ENCODE peak calls at places on chromosomes 7 and 10, in four cellular contexts. N, I, E and A are unnamed samples.

GRCh38 chr7:43362652-43363428 is 220.1 kb upstream of the STK17A start:
- DNase-seq in E (no peak), N (peak; percentile 64), I (peak; percentile 15), A (peak; percentile 57)

GRCh38 chr7:98276241-98276761 is 5.2 kb upstream of the BRI3 start:
- DNase-seq in E (no peak), N (peak; percentile 34), I (no peak), A (peak; percentile 83)

GRCh38 chr10:123011987-123012386 is 3.2 kb downstream of the ACADSB start:
- DNase-seq in N (no peak), E (no peak), I (no peak), A (no peak)

GRCh38 chr10:4355346-4355745 is 470.7 kb upstream of the AKR1E2 start:
- DNase-seq in E (no peak), N (no peak), I (no peak), A (no peak)

GRCh38 chr7:135601182-135601581 is 43.5 kb downstream of the NUP205 start:
- DNase-seq in I (no peak), N (peak; percentile 32), E (no peak), A (peak; percentile 25)

GRCh38 chr10:9038146-9038714 is 983.7 kb downstream of the GATA3 start:
- DNase-seq in E (no peak), I (peak; percentile 8), N (peak; percentile 3), A (no peak)

GRCh38 chr7:117098457-117098856 is 145.2 kb downstream of the ST7 start:
- DNase-seq in N (peak; percentile 95), E (no peak), I (no peak), A (peak; percentile 83)

GRCh38 chr10:79244841-79245504 is 102.3 kb upstream of the PPIF start:
- DNase-seq in E (peak; percentile 90), N (peak; percentile 52), I (no peak), A (no peak)

DNA sequence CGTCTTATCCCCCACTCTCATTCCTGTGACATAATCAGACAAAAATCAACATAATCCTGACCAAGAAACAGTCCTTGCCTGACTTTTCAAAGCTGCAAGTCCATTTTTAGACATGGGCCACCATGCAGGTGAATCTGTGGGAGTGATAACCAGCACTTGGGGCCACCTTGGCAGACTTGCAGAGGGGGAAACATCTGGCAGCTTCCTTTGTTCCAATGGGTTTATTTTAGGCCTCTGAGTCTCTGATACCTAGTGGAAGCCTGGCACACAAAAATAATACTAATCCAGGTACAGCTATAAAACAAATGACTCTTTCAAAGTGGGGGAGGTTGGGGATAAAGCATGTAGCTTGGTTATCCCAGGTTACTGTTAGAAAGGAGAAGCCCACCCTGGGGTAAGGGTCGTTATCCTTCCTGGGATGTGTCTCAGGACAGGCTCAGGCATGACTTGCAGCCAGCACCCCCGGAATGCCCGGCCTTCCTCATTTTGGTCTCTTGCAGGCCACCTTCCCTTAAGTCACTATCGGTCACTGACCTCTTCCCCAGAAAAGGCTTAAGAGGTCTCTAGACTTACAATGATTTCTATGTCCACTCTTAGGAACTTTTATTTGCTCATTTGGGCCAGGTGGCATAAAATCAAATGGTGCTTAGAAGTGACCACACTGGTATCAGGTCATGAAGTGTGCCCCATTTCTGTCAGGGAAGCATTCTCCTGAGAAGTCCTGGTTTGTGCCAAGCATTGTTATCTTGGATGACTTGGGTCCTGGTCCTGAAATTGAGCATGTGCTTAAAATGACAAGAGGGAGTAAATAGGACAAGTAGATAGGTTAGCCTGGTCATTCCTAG is 37.6 kb downstream of the EEPD1 start:
- DNase-seq in E (peak; percentile 89), N (no peak), I (no peak), A (no peak)
- H3K4me3 ChIP-seq in E (no peak overlapping the region), N (no peak overlapping the region), I (no peak overlapping the region), A (no peak overlapping the region)

DNA sequence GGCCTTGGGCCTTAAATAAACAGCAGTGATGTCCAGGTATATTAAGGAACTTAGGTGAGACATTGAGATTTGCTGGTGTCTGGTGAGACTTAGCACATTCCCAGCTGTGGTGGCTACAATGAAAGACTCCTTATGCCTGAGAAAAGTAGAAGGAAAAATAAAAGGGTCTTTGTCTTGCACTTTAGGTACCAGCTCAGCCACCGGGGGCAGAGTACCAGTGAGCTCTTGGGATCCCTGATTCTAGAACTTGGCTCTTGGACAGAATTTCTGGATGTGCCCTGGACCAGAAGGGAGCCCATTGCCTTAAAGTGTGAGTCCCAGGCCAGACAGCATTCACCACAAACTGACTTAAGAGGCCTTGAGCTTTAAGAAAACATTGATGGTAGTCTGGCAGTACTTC is 1038.7 kb downstream of the SORCS3 start:
- DNase-seq in E (no peak), N (no peak), I (no peak), A (no peak)
- H3K9me3 ChIP-seq in E (peaks cover 58% of the 10 kb centered on the region), N (no peaks in the 10 kb centered on the region), I (peaks cover 16% of the 10 kb centered on the region), A (peaks cover 7% of the 10 kb centered on the region)

GRCh38 chr10:18328941-18329340 is 188.7 kb downstream of the CACNB2 start:
- DNase-seq in N (no peak), I (no peak), E (no peak), A (no peak)

GRCh38 chr10:18332484-18332883 is 192.3 kb downstream of the CACNB2 start:
- DNase-seq in I (no peak), E (no peak), N (no peak), A (no peak)

GRCh38 chr10:18333616-18334015 is 193.4 kb downstream of the CACNB2 start:
- DNase-seq in I (no peak), N (peak; percentile 32), E (no peak), A (peak; percentile 29)

GRCh38 chr10:18332048-18332447 is 191.8 kb downstream of the CACNB2 start:
- DNase-seq in N (peak; percentile 7), E (no peak), I (no peak), A (no peak)

DNA sequence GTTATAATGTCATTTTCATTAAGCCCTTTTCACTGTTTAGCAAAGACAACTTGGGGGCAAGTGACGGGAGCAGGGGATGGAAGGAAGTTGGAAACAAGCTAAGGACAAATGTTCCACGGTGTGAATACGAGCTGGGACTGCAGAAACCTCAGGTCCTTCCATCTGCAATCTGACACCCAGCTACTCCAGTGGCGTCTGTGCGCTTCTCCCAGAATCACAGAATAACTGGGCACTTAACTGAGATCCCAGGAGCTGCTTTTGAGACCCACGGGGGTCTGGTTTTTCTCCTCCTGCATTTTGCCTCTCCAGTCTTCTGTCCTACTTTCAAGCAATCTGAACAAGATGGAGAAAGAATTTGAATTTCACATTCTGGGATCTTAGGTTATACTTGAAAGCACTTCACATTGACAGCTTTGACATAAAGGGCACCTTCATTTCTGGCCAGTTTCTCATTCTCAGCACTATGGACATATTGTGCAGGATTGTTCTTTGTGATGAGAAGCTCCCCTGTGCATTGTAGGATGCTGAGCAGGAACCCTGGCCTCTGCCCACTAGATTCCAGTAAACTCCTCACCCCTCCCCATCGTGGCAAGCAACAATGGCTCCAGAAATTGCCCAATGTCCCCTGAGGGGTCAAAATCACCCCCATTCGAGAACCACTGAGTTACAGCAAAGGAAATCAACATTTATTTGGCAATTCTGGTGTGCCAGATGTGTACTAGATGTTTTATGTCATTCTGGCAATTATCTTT is 194.1 kb downstream of the CACNB2 start:
- DNase-seq in E (no peak), N (peak; percentile 41), I (no peak), A (peak; percentile 51)
- H3K4me3 ChIP-seq in E (no peak overlapping the region), N (peak overlapping the region; percentile 66), I (no peak overlapping the region), A (peak overlapping the region; percentile 35)

GRCh38 chr7:22351878-22352277 is 5.1 kb downstream of the RAPGEF5 start:
- DNase-seq in I (no peak), E (no peak), N (peak; percentile 81), A (no peak)
- H3K9me3 ChIP-seq in I (peaks cover 6% of the 10 kb centered on the region), E (peaks cover 19% of the 10 kb centered on the region), N (no peaks in the 10 kb centered on the region), A (peaks cover 7% of the 10 kb centered on the region)

GRCh38 chr7:47479821-47480575 is 101.9 kb downstream of the TNS3 start:
- DNase-seq in I (no peak), N (no peak), E (no peak), A (no peak)

GRCh38 chr7:47483604-47484273 is 98.2 kb downstream of the TNS3 start:
- DNase-seq in I (peak; percentile 34), N (peak; percentile 38), E (peak; percentile 67), A (no peak)

GRCh38 chr7:47482013-47482761 is 99.7 kb downstream of the TNS3 start:
- DNase-seq in E (peak; percentile 37), N (peak; percentile 95), I (no peak), A (peak; percentile 88)

GRCh38 chr7:47480576-47481538 is 101.1 kb downstream of the TNS3 start:
- DNase-seq in E (no peak), N (no peak), I (no peak), A (no peak)

GRCh38 chr7:47481656-47482012 is 100.3 kb downstream of the TNS3 start:
- DNase-seq in N (no peak), I (no peak), E (no peak), A (no peak)
- H3K4me3 ChIP-seq in N (no peak overlapping the region), I (no peak overlapping the region), E (no peak overlapping the region), A (no peak overlapping the region)